ENCODE peak calls at places on chromosome 20, in five cellular contexts. E is astrocyte of the spinal cord, P is GM10248, C is BJ, T is GM12865. R is an unnamed sample.
A peak's percentile ranks its signal among the peaks of the same experiment; 100 is the strongest.

GRCh38 chr20:40009542-40009941 is 679.5 kb downstream of the MAFB start:
- DNase-seq in E (no peak), P (no peak), C (no peak), T (no peak), R (no peak)

GRCh38 chr20:35739294-35740163 is 2.5 kb downstream of the RBM39 start:
- DNase-seq in E (peak; percentile 34), P (no peak), C (no peak), T (peak; percentile 34), R (peak; percentile 20)

GRCh38 chr20:23061262-23061661 is 11.8 kb upstream of the THBD start:
- DNase-seq in E (no peak), P (no peak), C (no peak), T (no peak), R (no peak)

GRCh38 chr20:9978395-9979004 is 56.3 kb upstream of the ANKEF1 start:
- DNase-seq in E (peak; percentile 89), P (peak; percentile 50), C (peak; percentile 49), T (peak; percentile 79), R (peak; percentile 58)

GRCh38 chr20:37417857-37418501 is 72.0 kb downstream of the SRC start:
- DNase-seq in E (no peak), P (no peak), C (no peak), T (no peak), R (no peak)

GRCh38 chr20:63626424-63627128 is at the start of gene GMEB2:
- DNase-seq in E (no peak), P (peak; percentile 87), C (no peak), T (peak; percentile 89), R (peak; percentile 87)

GRCh38 chr20:31717478-31717946 is 5.2 kb downstream of the BCL2L1 start:
- DNase-seq in E (no peak), P (peak; percentile 77), C (no peak), T (peak; percentile 77), R (peak; percentile 79)

GRCh38 chr20:36779656-36780025 is 6.1 kb upstream of the DSN1 start:
- DNase-seq in E (no peak), P (no peak), C (no peak), T (no peak), R (no peak)

GRCh38 chr20:21739682-21740081 is 34.2 kb downstream of the PAX1 start:
- DNase-seq in E (no peak), P (no peak), C (no peak), T (no peak), R (no peak)

GRCh38 chr20:725491-725890 is 42.8 kb downstream of the SLC52A3 start:
- DNase-seq in E (no peak), P (no peak), C (no peak), T (no peak), R (no peak)

GRCh38 chr20:6162239-6162638 is 39.4 kb upstream of the FERMT1 start:
- DNase-seq in E (peak; percentile 43), P (no peak), C (no peak), T (no peak), R (no peak)

GRCh38 chr20:63711085-63711645 is 3.3 kb downstream of the ZGPAT start:
- DNase-seq in E (no peak), P (no peak), C (no peak), T (no peak), R (no peak)

GRCh38 chr20:21512634-21513180 is 1.2 kb downstream of the NKX2-2 start:
- DNase-seq in E (no peak), P (peak; percentile 41), C (no peak), T (no peak), R (peak; percentile 45)

GRCh38 chr20:37297066-37297736 is 7.7 kb downstream of the MANBAL start:
- DNase-seq in E (peak; percentile 82), P (no peak), C (peak; percentile 91), T (no peak), R (no peak)

GRCh38 chr20:32493356-32493755 is 91.8 kb downstream of the NOL4L start:
- DNase-seq in E (no peak), P (no peak), C (no peak), T (no peak), R (no peak)

GRCh38 chr20:11011653-11012052 is 337.9 kb upstream of the JAG1 start:
- DNase-seq in E (no peak), P (no peak), C (no peak), T (no peak), R (no peak)

GRCh38 chr20:63289311-63290135 is 3.5 kb upstream of the COL20A1 start:
- DNase-seq in E (no peak), P (no peak), C (no peak), T (no peak), R (no peak)

GRCh38 chr20:62925420-62926228 is 681 bp downstream of the DIDO1 start:
- DNase-seq in E (peak; percentile 20), P (peak; percentile 32), C (no peak), T (peak; percentile 69), R (peak; percentile 66)

GRCh38 chr20:16434087-16434664 is 139.1 kb downstream of the KIF16B start:
- DNase-seq in E (peak; percentile 42), P (peak; percentile 48), C (no peak), T (peak; percentile 74), R (peak; percentile 26)
- TF ChIP-seq CTCF in E (peak; percentile 82), P (peak; percentile 46), C (peak; percentile 73), T (peak; percentile 63), R (peak; percentile 42)

GRCh38 chr20:58963060-58963584 is 17.9 kb upstream of the NELFCD start:
- DNase-seq in E (no peak), P (no peak), C (no peak), T (no peak), R (no peak)
- TF ChIP-seq CTCF in E (no peak), P (no peak), C (peak; percentile 22), T (no peak), R (no peak)

GRCh38 chr20:33664762-33665144 is 2.0 kb upstream of the ACTL10 start:
- DNase-seq in E (no peak), P (no peak), C (no peak), T (no peak), R (no peak)

GRCh38 chr20:33667245-33668086 is 723 bp downstream of the ACTL10 start:
- DNase-seq in E (no peak), P (peak; percentile 39), C (no peak), T (peak; percentile 90), R (peak; percentile 56)

GRCh38 chr20:33668791-33669155 is 2.0 kb downstream of the ACTL10 start:
- DNase-seq in E (no peak), P (no peak), C (no peak), T (no peak), R (no peak)

GRCh38 chr20:33668087-33668790 is 1.5 kb downstream of the ACTL10 start:
- DNase-seq in E (peak; percentile 71), P (peak; percentile 86), C (no peak), T (no peak), R (peak; percentile 87)

DNA sequence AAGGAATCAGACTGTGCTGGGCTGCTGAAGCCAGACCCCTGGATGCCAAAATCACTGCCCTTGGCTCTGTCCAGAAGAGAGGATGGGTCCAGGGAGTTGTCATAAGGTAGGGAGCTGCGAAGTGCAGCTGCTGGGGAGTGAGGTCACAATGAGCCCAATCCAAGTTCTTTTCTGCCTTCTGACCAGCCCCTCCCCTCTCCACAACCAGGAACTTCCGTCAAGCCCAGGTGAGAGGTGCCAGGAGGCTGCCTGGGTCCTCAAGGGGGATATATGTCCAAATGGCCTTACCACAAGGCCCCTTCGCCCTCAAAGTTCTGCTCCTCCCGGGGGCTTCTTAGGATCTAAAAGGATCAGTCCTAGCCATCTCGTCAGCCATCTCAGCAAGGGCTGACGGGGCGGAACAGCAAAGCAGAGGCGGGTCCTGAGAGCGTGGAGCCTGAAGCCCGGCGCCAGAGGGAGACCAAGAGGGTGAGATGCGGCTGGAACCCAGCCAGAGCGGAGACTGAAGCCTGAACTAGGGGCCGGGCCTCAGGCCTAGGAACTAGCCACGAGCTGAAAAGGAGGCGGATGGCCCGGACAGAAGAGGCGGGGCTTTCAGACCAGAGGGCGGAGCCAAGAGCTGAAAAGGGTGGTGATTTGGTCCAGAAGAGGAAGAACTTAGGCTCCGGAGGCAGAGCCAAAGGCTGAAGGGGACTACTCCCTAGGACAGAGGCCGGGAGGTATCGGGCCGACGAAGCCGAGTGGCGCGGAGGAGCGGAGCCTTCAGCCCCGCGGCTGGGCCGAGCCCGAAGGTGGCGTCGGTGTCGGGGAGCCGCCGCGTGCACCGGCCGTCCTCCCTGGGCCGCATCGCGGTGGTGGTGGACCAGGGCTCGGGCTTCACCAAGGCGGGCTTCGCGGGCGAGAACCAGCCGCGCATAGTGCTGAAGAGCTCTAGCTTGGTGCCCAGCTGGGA is at the start of gene ACTL10:
- DNase-seq in E (peak; percentile 98), P (peak; percentile 94), C (peak; percentile 91), T (peak; percentile 98), R (peak; percentile 95)
- TF ChIP-seq CTCF in E (peak; percentile 49), P (peak; percentile 40), C (peak; percentile 68), T (no peak), R (no peak)

GRCh38 chr20:44698351-44698750 is 16.8 kb upstream of the CCN5 start:
- DNase-seq in E (no peak), P (no peak), C (no peak), T (no peak), R (no peak)

GRCh38 chr20:44693625-44694024 is 21.5 kb upstream of the CCN5 start:
- DNase-seq in E (no peak), P (no peak), C (no peak), T (no peak), R (no peak)

GRCh38 chr20:44694159-44694558 is 21.0 kb upstream of the CCN5 start:
- DNase-seq in E (no peak), P (no peak), C (no peak), T (no peak), R (no peak)

GRCh38 chr20:44695295-44696230 is 19.6 kb upstream of the CCN5 start:
- DNase-seq in E (peak; percentile 35), P (no peak), C (peak; percentile 90), T (peak; percentile 49), R (no peak)

GRCh38 chr20:44696315-44696714 is 18.9 kb upstream of the CCN5 start:
- DNase-seq in E (no peak), P (no peak), C (no peak), T (peak; percentile 26), R (no peak)
- TF ChIP-seq CTCF in E (no peak), P (no peak), C (peak; percentile 4), T (peak; percentile 5), R (no peak)

DNA sequence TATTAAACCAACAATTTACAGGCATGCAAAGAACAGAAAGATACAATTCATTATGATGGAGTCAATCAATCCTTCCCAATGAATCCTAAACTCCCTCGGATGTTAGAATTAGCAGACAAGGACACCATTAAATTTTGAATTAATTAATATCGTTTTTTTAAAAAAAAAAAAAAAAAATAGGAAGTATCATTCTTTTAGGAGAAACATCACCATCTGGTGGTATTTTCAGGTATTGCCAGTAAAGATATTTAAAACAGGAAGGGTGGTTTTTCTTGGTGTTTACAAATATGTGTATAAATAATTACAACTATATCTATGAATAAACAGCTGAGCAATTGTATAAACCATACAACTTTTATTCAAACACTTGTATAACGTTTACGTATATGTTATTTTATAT is 564.4 kb downstream of the HAO1 start:
- DNase-seq in E (peak; percentile 39), P (peak; percentile 3), C (no peak), T (peak; percentile 27), R (peak; percentile 1)
- TF ChIP-seq CTCF in E (peak; percentile 50), P (peak; percentile 23), C (peak; percentile 44), T (peak; percentile 16), R (no peak)

GRCh38 chr20:20207872-20208271 is 155.5 kb downstream of the CFAP61 start:
- DNase-seq in E (no peak), P (no peak), C (no peak), T (peak; percentile 86), R (no peak)
- TF ChIP-seq CTCF in E (no peak), P (no peak), C (no peak), T (no peak), R (no peak)